ENCODE peak calls at places on chromosomes 2 and 18, in five cellular contexts. N is neuronal stem cell, R is mesenchymal stem cell, Y is H1, I is trophoblast cell. T is an unnamed sample.

GRCh38 chr2:218865396-218865795 is 5.8 kb downstream of the WNT6 start:
- DNase-seq in I (no peak), R (no peak), Y (no peak), N (no peak), T (no peak)

GRCh38 chr2:232539298-232540231 is at the start of gene CHRNG:
- DNase-seq in Y (no peak), R (no peak), N (no peak), I (no peak), T (peak)

GRCh38 chr2:173881886-173882285 is 83.3 kb downstream of the SP3 start:
- DNase-seq in N (no peak), Y (no peak), R (no peak), I (no peak), T (no peak)

GRCh38 chr2:240836781-240837467 is 16.9 kb upstream of the KIF1A start:
- DNase-seq in Y (no peak), I (no peak), R (no peak), N (no peak), T (no peak)

GRCh38 chr2:204901591-204901990 is 356.3 kb downstream of the PARD3B start:
- DNase-seq in Y (no peak), N (no peak), R (no peak), I (no peak), T (no peak)

GRCh38 chr2:25897500-25897899 is 19.2 kb upstream of the ASXL2 start:
- DNase-seq in I (no peak), N (no peak), R (no peak), Y (no peak), T (no peak)

GRCh38 chr2:179235463-179236108 is 29.0 kb downstream of the SESTD1 start:
- DNase-seq in N (no peak), R (no peak), I (peak), Y (no peak), T (no peak)

GRCh38 chr2:170818294-170819104 is 1.8 kb downstream of the GAD1 start:
- DNase-seq in I (no peak), N (peak), Y (no peak), R (no peak), T (peak)

GRCh38 chr2:196601430-196602306 is 37.8 kb upstream of the CCDC150 start:
- DNase-seq in N (no peak), R (peak), Y (no peak), I (peak), T (no peak)

GRCh38 chr18:55385770-55386169 is 202.2 kb downstream of the TCF4 start:
- DNase-seq in R (no peak), N (no peak), Y (no peak), I (no peak), T (no peak)

GRCh38 chr2:209383212-209383611 is 40.6 kb upstream of the MAP2 start:
- DNase-seq in N (no peak), R (peak), Y (no peak), I (peak), T (no peak)

GRCh38 chr2:8448822-8449577 is 232.9 kb upstream of the ID2 start:
- DNase-seq in I (no peak), N (no peak), R (no peak), Y (no peak), T (no peak)

GRCh38 chr2:2826621-2827020 is 495.5 kb upstream of the MYT1L start:
- DNase-seq in I (no peak), Y (no peak), R (no peak), N (no peak), T (peak)

GRCh38 chr2:138760693-138761092 is 19.5 kb downstream of the NXPH2 start:
- DNase-seq in N (no peak), Y (no peak), I (no peak), R (no peak), T (no peak)

GRCh38 chr2:27855476-27855875 is 34.7 kb downstream of the RBKS start:
- DNase-seq in R (peak), I (peak), N (no peak), Y (no peak), T (no peak)

DNA sequence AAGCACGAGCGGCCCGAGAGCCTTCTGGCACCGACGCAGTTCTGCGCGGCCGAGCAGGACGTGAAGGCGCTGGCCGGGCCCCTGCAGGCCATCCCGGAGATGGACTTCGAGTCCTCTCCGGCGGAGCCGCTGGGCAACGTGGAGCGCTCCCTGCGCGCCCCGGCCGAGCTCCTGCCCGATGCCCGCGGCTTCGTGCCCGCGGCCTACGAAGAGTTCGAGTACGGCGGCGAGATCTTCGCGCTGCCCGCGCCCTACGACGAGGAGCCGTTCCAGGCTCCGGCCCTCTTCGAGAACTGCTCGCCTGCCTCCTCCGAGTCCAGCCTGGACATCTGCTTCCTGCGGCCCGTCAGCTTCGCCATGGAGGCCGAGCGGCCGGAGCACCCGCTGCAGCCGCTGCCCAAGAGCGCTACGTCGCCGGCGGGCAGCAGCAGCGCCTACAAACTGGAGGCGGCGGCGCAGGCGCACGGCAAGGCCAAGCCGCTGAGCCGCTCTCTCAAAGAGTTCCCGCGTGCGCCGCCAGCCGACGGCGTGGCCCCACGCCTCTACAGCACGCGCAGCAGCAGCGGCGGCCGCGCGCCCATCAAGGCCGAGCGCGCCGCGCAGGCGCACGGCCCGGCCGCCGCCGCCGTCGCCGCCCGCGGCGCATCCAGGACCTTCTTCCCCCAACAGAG is 70.4 kb downstream of the ARHGEF33 start:
- DNase-seq in Y (peak), I (peak), N (peak), R (peak), T (peak)
- H4K8ac ChIP-seq in Y (peak), I (peak), N (no peak), R (peak), T (no peak)

DNA sequence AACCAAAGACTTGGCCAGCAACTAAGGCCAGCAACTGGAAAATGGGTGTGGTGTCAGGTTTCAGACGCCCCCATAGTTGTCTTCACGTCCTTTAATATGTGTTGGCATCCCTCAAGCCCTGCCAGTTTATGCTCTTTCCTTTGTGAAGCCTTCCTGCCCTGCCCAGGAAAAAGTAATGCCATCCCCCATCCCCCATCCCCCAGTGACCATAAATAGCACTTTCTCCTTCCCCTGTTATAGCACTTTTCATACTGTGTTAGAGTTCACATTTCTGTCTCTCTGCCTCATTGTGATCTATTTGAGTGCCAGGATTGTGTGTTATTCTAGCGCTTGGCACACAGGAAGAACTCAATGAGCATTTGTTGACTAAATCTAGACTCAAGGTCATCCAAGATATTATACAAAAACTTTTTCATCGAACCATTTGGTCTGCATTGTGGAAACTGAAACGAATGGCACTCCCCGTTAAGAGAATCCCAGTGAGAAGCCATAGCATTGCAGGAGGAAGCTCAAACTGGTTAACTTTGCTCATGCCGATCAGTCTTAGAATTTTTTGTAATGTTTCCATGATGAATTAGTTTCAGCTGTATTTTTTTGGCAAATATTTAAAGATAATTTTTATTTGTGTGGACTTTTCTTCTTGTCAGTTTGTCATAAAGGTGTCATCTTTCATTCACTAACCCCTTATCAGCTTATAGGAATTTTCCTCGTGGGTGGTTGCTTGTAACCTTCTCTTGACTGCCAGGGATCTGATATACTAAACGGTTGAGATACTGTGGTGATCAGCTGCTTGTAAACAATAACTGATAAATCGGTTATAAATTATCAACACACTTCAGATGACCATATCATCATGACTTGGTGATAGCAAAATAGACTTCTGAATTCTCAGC is 15.7 kb downstream of the CRIM1 start:
- DNase-seq in N (no peak), I (peak), R (no peak), Y (no peak), T (no peak)
- H4K91ac ChIP-seq in N (no peak), I (peak), R (no peak), Y (peak), T (no peak)

DNA sequence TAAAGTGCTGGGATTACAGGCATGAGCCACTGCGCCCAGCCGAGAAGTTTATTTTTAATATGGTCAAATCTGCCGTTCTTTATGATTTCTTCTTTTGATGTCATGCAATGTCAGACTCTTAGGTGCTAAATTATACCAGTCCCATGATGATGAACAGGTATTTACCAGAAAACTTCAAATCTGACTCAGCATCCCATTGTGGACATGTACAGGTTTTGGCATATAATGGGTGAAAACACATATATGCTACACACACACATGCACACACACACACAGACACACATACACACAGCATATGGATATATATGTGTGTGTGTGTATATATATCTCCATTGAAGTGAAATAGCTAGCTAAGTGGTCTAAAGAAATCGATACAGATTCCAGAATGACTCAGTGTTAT is 7.4 kb downstream of the PLEK start:
- DNase-seq in N (no peak), I (no peak), Y (no peak), R (no peak), T (no peak)
- H2BK12ac ChIP-seq in N (no peak), I (no peak), Y (no peak), R (no peak), T (no peak)

DNA sequence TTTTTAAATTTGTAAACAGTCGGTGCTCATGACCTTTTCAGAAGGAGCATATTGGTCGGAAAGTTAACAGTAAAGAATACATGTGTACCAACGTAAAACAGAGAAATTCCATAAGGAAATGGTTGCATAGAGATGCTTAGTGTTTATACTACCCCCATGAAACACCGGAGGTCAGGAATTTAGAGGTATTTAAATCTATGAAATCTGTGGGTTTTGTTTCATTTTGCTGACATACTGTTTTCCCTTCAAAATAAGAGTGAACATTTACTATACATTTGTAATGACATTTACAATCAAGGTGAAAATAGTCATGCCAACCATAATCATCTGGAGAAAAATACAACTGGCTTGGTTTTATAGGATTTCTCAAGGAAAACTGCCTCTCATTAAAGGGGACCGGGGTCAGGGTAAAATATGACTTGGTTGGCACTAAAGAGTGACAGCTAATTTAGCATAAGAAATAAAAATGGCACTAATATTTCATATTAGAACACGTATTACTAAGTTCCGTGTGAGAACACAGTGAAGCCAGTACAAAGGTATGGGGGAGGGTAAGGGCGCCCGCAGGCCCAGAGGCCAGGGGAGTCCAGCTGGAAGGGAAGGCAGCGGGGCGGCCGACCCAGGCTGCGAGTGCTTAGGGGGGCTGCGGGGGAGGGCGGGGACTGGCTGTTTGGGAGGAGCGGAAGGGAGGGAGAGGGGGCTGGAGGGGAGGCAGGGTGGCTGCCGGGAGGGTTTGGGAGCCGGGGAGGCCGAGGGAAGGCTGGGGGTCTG is 1.1 kb upstream of the RNU4ATAC start:
- DNase-seq in Y (no peak), I (peak), R (peak), N (peak), T (peak)
- H4K8ac ChIP-seq in Y (peak), I (peak), R (peak), N (no peak), T (no peak)

GRCh38 chr2:37816686-37817085 is 108.4 kb upstream of the RMDN2 start:
- DNase-seq in I (no peak), Y (no peak), N (no peak), R (no peak), T (no peak)
- H4K91ac ChIP-seq in I (no peak), Y (no peak), N (no peak), R (peak), T (no peak)

GRCh38 chr2:124032799-124033198 is 7.7 kb downstream of the CNTNAP5 start:
- DNase-seq in I (no peak), R (no peak), N (no peak), Y (no peak), T (no peak)
- H2BK12ac ChIP-seq in I (no peak), R (no peak), N (no peak), Y (no peak), T (no peak)

GRCh38 chr2:120738786-120739771 is 3.4 kb downstream of the GLI2 start:
- DNase-seq in N (peak), I (no peak), R (peak), Y (no peak), T (peak)
- H4K8ac ChIP-seq in N (no peak), I (no peak), R (peak), Y (peak), T (no peak)

T was measured in H9.